ENCODE peak calls at places on chromosome 4, in six cellular contexts. One of them, this sample, is unnamed.

GRCh38 chr4:108396900-108397299 is 223.5 kb upstream of the RPL34 start:
- DNase-seq in D721Med: no peak
- DNase-seq in EL: no peak
- DNase-seq in AG20443: no peak
- DNase-seq in stromal cell of bone marrow: no peak
- DNase-seq in stimulated activated CD4-positive, alpha-beta T cell treated with anti-CD3 and anti-CD28 coated beads, Interleukin-15, amount 100 ng/mL, for 1 hour: no peak
- DNase-seq in this sample: no peak

GRCh38 chr4:114226968-114227760 is 247.7 kb upstream of the ARSJ start:
- DNase-seq in stromal cell of bone marrow: no peak
- DNase-seq in AG20443: no peak
- DNase-seq in D721Med: no peak
- DNase-seq in EL: peak; percentile 22
- DNase-seq in stimulated activated CD4-positive, alpha-beta T cell treated with anti-CD3 and anti-CD28 coated beads, Interleukin-15, amount 100 ng/mL, for 1 hour: no peak
- DNase-seq in this sample: no peak

GRCh38 chr4:127048371-127049085 is 584.2 kb upstream of the INTU start:
- DNase-seq in stromal cell of bone marrow: no peak
- DNase-seq in EL: peak; percentile 7
- DNase-seq in stimulated activated CD4-positive, alpha-beta T cell treated with anti-CD3 and anti-CD28 coated beads, Interleukin-15, amount 100 ng/mL, for 1 hour: no peak
- DNase-seq in AG20443: no peak
- DNase-seq in D721Med: no peak
- DNase-seq in this sample: no peak

GRCh38 chr4:36226430-36227227 is 17.7 kb downstream of the ARAP2 start:
- DNase-seq in AG20443: no peak
- DNase-seq in stromal cell of bone marrow: no peak
- DNase-seq in D721Med: no peak
- DNase-seq in EL: no peak
- DNase-seq in stimulated activated CD4-positive, alpha-beta T cell treated with anti-CD3 and anti-CD28 coated beads, Interleukin-15, amount 100 ng/mL, for 1 hour: no peak
- DNase-seq in this sample: no peak

GRCh38 chr4:1381944-1382541 is 24.2 kb downstream of the NKX1-1 start:
- DNase-seq in AG20443: no peak
- DNase-seq in EL: no peak
- DNase-seq in D721Med: no peak
- DNase-seq in stimulated activated CD4-positive, alpha-beta T cell treated with anti-CD3 and anti-CD28 coated beads, Interleukin-15, amount 100 ng/mL, for 1 hour: no peak
- DNase-seq in stromal cell of bone marrow: no peak
- DNase-seq in this sample: no peak

GRCh38 chr4:123435246-123436113 is 38.9 kb downstream of the SPRY1 start:
- DNase-seq in EL: no peak
- DNase-seq in stimulated activated CD4-positive, alpha-beta T cell treated with anti-CD3 and anti-CD28 coated beads, Interleukin-15, amount 100 ng/mL, for 1 hour: no peak
- DNase-seq in AG20443: no peak
- DNase-seq in stromal cell of bone marrow: no peak
- DNase-seq in D721Med: no peak
- DNase-seq in this sample: no peak

GRCh38 chr4:118954246-118954645 is 65.6 kb downstream of the SYNPO2 start:
- DNase-seq in AG20443: peak; percentile 40
- DNase-seq in stimulated activated CD4-positive, alpha-beta T cell treated with anti-CD3 and anti-CD28 coated beads, Interleukin-15, amount 100 ng/mL, for 1 hour: no peak
- DNase-seq in stromal cell of bone marrow: no peak
- DNase-seq in D721Med: no peak
- DNase-seq in EL: peak; percentile 41
- DNase-seq in this sample: no peak

GRCh38 chr4:48105230-48105629 is 28.8 kb downstream of the TXK start:
- DNase-seq in AG20443: no peak
- DNase-seq in EL: no peak
- DNase-seq in stromal cell of bone marrow: no peak
- DNase-seq in D721Med: no peak
- DNase-seq in stimulated activated CD4-positive, alpha-beta T cell treated with anti-CD3 and anti-CD28 coated beads, Interleukin-15, amount 100 ng/mL, for 1 hour: no peak
- DNase-seq in this sample: no peak

GRCh38 chr4:185933078-185933581 is 121.1 kb upstream of the SORBS2 start:
- DNase-seq in D721Med: no peak
- DNase-seq in EL: peak; percentile 31
- DNase-seq in stromal cell of bone marrow: peak; percentile 93
- DNase-seq in AG20443: peak; percentile 79
- DNase-seq in stimulated activated CD4-positive, alpha-beta T cell treated with anti-CD3 and anti-CD28 coated beads, Interleukin-15, amount 100 ng/mL, for 1 hour: no peak
- DNase-seq in this sample: no peak

GRCh38 chr4:85496933-85497332 is 22.0 kb downstream of the ARHGAP24 start:
- DNase-seq in D721Med: no peak
- DNase-seq in EL: peak; percentile 86
- DNase-seq in stimulated activated CD4-positive, alpha-beta T cell treated with anti-CD3 and anti-CD28 coated beads, Interleukin-15, amount 100 ng/mL, for 1 hour: no peak
- DNase-seq in stromal cell of bone marrow: peak; percentile 70
- DNase-seq in AG20443: peak; percentile 43
- DNase-seq in this sample: no peak

GRCh38 chr4:25253072-25253447 is 19.2 kb downstream of the PI4K2B start:
- DNase-seq in stromal cell of bone marrow: peak; percentile 18
- DNase-seq in EL: no peak
- DNase-seq in D721Med: no peak
- DNase-seq in stimulated activated CD4-positive, alpha-beta T cell treated with anti-CD3 and anti-CD28 coated beads, Interleukin-15, amount 100 ng/mL, for 1 hour: no peak
- DNase-seq in AG20443: no peak
- DNase-seq in this sample: no peak

GRCh38 chr4:158810487-158811215 is 41.8 kb downstream of the FNIP2 start:
- DNase-seq in EL: peak; percentile 93
- DNase-seq in stromal cell of bone marrow: peak; percentile 99
- DNase-seq in D721Med: no peak
- DNase-seq in stimulated activated CD4-positive, alpha-beta T cell treated with anti-CD3 and anti-CD28 coated beads, Interleukin-15, amount 100 ng/mL, for 1 hour: no peak
- DNase-seq in AG20443: peak; percentile 89
- DNase-seq in this sample: no peak

GRCh38 chr4:41257901-41258300 is 1.2 kb downstream of the UCHL1 start:
- DNase-seq in EL: no peak
- DNase-seq in D721Med: no peak
- DNase-seq in stromal cell of bone marrow: no peak
- DNase-seq in stimulated activated CD4-positive, alpha-beta T cell treated with anti-CD3 and anti-CD28 coated beads, Interleukin-15, amount 100 ng/mL, for 1 hour: no peak
- DNase-seq in AG20443: no peak
- DNase-seq in this sample: no peak